ENCODE peak calls at places on chromosomes 1 and 21, in ten cellular contexts. N is pancreas, I is epithelial cell of proximal tubule, Z is left lung, H is ovary, A is lower lobe of right lung, D is A549, C is Calu3, T is GM12864, P is prostate gland. L is an unnamed sample.

GRCh38 chr1:65323246-65323645 is 13.9 kb downstream of the DNAJC6 start:
- DNase-seq in N (no peak), I (no peak), Z (no peak), H (no peak), A (no peak), D (no peak), C (no peak), T (peak; percentile 7), P (no peak), L (no peak)

GRCh38 chr1:10867138-10867721 is 70.8 kb upstream of the CASZ1 start:
- DNase-seq in N (peak; percentile 84), I (no peak), Z (peak; percentile 39), H (peak; percentile 62), A (peak; percentile 74), D (peak; percentile 24), C (peak; percentile 66), T (no peak), P (peak; percentile 61), L (peak; percentile 82)

GRCh38 chr1:39787468-39787867 is 1.2 kb downstream of the BMP8B start:
- DNase-seq in N (peak; percentile 71), I (no peak), Z (no peak), H (no peak), A (peak; percentile 32), D (no peak), C (no peak), T (no peak), P (no peak), L (no peak)

GRCh38 chr1:73556270-73556669 is 641.7 kb downstream of the LRRIQ3 start:
- DNase-seq in N (no peak), I (no peak), Z (no peak), H (no peak), A (no peak), D (no peak), C (no peak), T (no peak), P (no peak), L (no peak)

GRCh38 chr1:161915051-161915503 is 108.6 kb downstream of the OLFML2B start:
- DNase-seq in N (no peak), I (no peak), Z (no peak), H (no peak), A (no peak), D (no peak), C (no peak), T (peak; percentile 16), P (no peak), L (no peak)

GRCh38 chr1:168760781-168761180 is 31.8 kb upstream of the DPT start:
- DNase-seq in N (no peak), I (no peak), Z (no peak), H (no peak), A (no peak), D (no peak), C (no peak), T (no peak), P (no peak), L (no peak)

GRCh38 chr1:41713557-41714327 is 205.0 kb downstream of the HIVEP3 start:
- DNase-seq in N (no peak), I (peak; percentile 13), Z (no peak), H (no peak), A (no peak), D (peak; percentile 7), C (no peak), T (no peak), P (no peak), L (no peak)

GRCh38 chr1:202155478-202156021 is 4.9 kb downstream of the PTPN7 start:
- DNase-seq in N (no peak), I (peak; percentile 49), Z (peak; percentile 83), H (no peak), A (peak; percentile 83), D (no peak), C (peak; percentile 84), T (no peak), P (no peak), L (no peak)

GRCh38 chr1:89332461-89332860 is 31.4 kb upstream of the GBP6 start:
- DNase-seq in N (no peak), I (no peak), Z (no peak), H (no peak), A (no peak), D (no peak), C (no peak), T (no peak), P (no peak), L (no peak)

GRCh38 chr1:7478142-7478796 is 292.8 kb upstream of the VAMP3 start:
- DNase-seq in N (peak; percentile 24), I (no peak), Z (no peak), H (no peak), A (no peak), D (no peak), C (no peak), T (no peak), P (no peak), L (no peak)

GRCh38 chr1:156248323-156248683 is 447 bp upstream of the PAQR6 start:
- DNase-seq in N (no peak), I (no peak), Z (no peak), H (no peak), A (no peak), D (no peak), C (no peak), T (no peak), P (no peak), L (no peak)

GRCh38 chr1:227785812-227786608 is 29.5 kb upstream of the PRSS38 start:
- DNase-seq in N (no peak), I (no peak), Z (no peak), H (no peak), A (no peak), D (no peak), C (no peak), T (no peak), P (no peak), L (no peak)

GRCh38 chr1:203675596-203676347 is 49.1 kb downstream of the ATP2B4 start:
- DNase-seq in N (no peak), I (no peak), Z (no peak), H (no peak), A (no peak), D (no peak), C (no peak), T (no peak), P (no peak), L (no peak)

GRCh38 chr1:193070942-193071341 is 11.5 kb downstream of the RO60 start:
- DNase-seq in N (no peak), I (no peak), Z (no peak), H (no peak), A (no peak), D (no peak), C (no peak), T (no peak), P (no peak), L (no peak)

GRCh38 chr1:234001817-234002216 is 97.3 kb downstream of the SLC35F3 start:
- DNase-seq in N (no peak), I (no peak), Z (no peak), H (no peak), A (no peak), D (no peak), C (no peak), T (no peak), P (no peak), L (no peak)

GRCh38 chr1:161473363-161473762 is 31.9 kb upstream of the FCGR2A start:
- DNase-seq in N (no peak), I (no peak), Z (no peak), H (no peak), A (no peak), D (no peak), C (peak; percentile 46), T (no peak), P (no peak), L (no peak)

GRCh38 chr1:46081206-46081605 is 51.2 kb downstream of the PIK3R3 start:
- DNase-seq in N (no peak), I (no peak), Z (no peak), H (no peak), A (no peak), D (no peak), C (no peak), T (no peak), P (no peak), L (no peak)

GRCh38 chr1:114078116-114078515 is 75.6 kb downstream of the SYT6 start:
- DNase-seq in N (no peak), I (no peak), Z (no peak), H (no peak), A (no peak), D (no peak), C (no peak), T (no peak), P (no peak), L (no peak)

GRCh38 chr21:45889115-45889708 is 92.4 kb upstream of the COL6A1 start:
- DNase-seq in N (peak; percentile 19), I (no peak), Z (no peak), H (no peak), A (peak; percentile 23), D (no peak), C (no peak), T (no peak), P (no peak), L (no peak)

GRCh38 chr1:159803946-159804695 is 2.0 kb downstream of the FCRL6 start:
- DNase-seq in N (no peak), I (no peak), Z (no peak), H (no peak), A (no peak), D (no peak), C (no peak), T (no peak), P (no peak), L (no peak)
- TF ChIP-seq CTCF in N (no peak), I (no peak), Z (no peak), H (no peak), A (peak; percentile 13), D (no peak), C (no peak), T (no peak), P (no peak), L (no peak)

DNA sequence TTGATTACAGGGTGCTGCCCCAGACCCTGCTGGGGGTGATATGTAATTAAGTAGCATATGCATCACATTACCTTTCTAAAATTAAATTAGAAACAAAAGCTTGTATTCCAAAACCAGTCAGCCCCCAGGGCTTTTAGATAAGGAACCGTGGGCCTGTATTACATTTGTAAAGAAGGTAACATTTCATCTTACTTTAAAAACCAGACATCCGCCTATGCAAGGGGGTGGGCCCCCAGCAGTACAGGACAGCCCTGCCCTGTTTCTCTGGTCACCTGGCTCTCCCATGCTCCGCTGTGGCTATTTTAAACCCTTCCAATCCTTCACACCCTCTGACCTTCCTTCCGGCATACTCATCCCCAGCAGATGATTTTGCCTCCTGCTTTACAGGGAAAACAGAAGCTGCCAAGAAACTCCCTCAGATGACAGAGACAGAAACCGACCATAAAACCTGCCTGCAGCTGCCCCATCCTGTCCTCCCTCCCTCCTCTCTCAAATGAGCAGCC is 21.9 kb upstream of the KCNC4 start:
- DNase-seq in N (peak; percentile 6), I (no peak), Z (no peak), H (peak; percentile 22), A (no peak), D (no peak), C (no peak), T (no peak), P (no peak), L (no peak)
- TF ChIP-seq CTCF in N (no peak), I (no peak), Z (no peak), H (no peak), A (no peak), D (no peak), C (no peak), T (no peak), P (no peak), L (no peak)

GRCh38 chr1:56189946-56190920 is 389.1 kb downstream of the PLPP3 start:
- DNase-seq in N (no peak), I (no peak), Z (no peak), H (no peak), A (no peak), D (no peak), C (peak; percentile 49), T (no peak), P (no peak), L (no peak)
- TF ChIP-seq CTCF in N (no peak), I (peak; percentile 54), Z (no peak), H (no peak), A (peak; percentile 50), D (peak; percentile 16), C (no peak), T (peak; percentile 33), P (peak; percentile 16), L (peak; percentile 67)

GRCh38 chr21:38628426-38628825 is 130.1 kb upstream of the ERG start:
- DNase-seq in N (no peak), I (no peak), Z (no peak), H (no peak), A (no peak), D (no peak), C (no peak), T (no peak), P (no peak), L (no peak)
- TF ChIP-seq CTCF in N (no peak), I (no peak), Z (no peak), H (no peak), A (no peak), D (no peak), C (no peak), T (no peak), P (no peak), L (peak; percentile 34)